ENCODE peak calls at places on chromosomes 13 and 19, in seven cellular contexts. Y, C, S, J, E, Z and O are unnamed samples.
A peak's percentile ranks its signal among the peaks of the same experiment; 100 is the strongest.

GRCh38 chr19:33758541-33759013 is 38.1 kb upstream of the KCTD15 start:
- DNase-seq in Z (no peak), S (no peak), E (no peak), J (no peak), C (no peak), Y (no peak), O (no peak)

GRCh38 chr19:17483605-17484002 is 13.3 kb downstream of the SLC27A1 start:
- DNase-seq in Y (no peak), J (no peak), S (no peak), C (no peak), Z (no peak), E (no peak), O (no peak)

GRCh38 chr13:101917833-101918755 is 465.6 kb downstream of the ITGBL1 start:
- DNase-seq in E (no peak), S (no peak), Z (no peak), Y (no peak), C (no peak), J (no peak), O (no peak)

GRCh38 chr13:42969558-42970172 is 22.4 kb downstream of the EPSTI1 start:
- DNase-seq in S (peak; percentile 41), Y (peak; percentile 81), Z (peak; percentile 92), J (peak; percentile 27), E (peak; percentile 91), C (peak; percentile 63), O (peak; percentile 88)

GRCh38 chr13:30800107-30800506 is 64.8 kb downstream of the ALOX5AP start:
- DNase-seq in Y (no peak), J (no peak), Z (no peak), E (no peak), S (no peak), C (no peak), O (no peak)

GRCh38 chr13:28370448-28370847 is 124.5 kb downstream of the FLT1 start:
- DNase-seq in S (no peak), C (no peak), E (no peak), Y (no peak), J (no peak), Z (no peak), O (no peak)

GRCh38 chr19:4803736-4804695 is 12.5 kb downstream of the FEM1A start:
- DNase-seq in Y (no peak), J (peak; percentile 9), C (peak; percentile 25), Z (peak; percentile 91), S (peak; percentile 47), E (peak; percentile 87), O (peak; percentile 83)

GRCh38 chr13:66618702-66619101 is 611.4 kb downstream of the PCDH9 start:
- DNase-seq in C (peak; percentile 31), Y (no peak), E (no peak), S (peak; percentile 16), Z (no peak), J (peak; percentile 46), O (no peak)

GRCh38 chr19:3404324-3405260 is 38.2 kb downstream of the NFIC start:
- DNase-seq in Z (no peak), E (no peak), Y (peak; percentile 96), C (peak; percentile 94), S (no peak), J (peak; percentile 83), O (no peak)

GRCh38 chr13:65889368-65889767 is 1340.8 kb downstream of the PCDH9 start:
- DNase-seq in C (peak; percentile 15), Z (no peak), Y (no peak), S (no peak), E (no peak), J (no peak), O (no peak)

GRCh38 chr19:54026656-54027055 is 35.2 kb downstream of the CACNG6 start:
- DNase-seq in J (no peak), S (no peak), E (no peak), C (no peak), Z (no peak), Y (no peak), O (no peak)

GRCh38 chr19:54029930-54030490 is 33.7 kb downstream of the VSTM1 start:
- DNase-seq in J (no peak), S (peak; percentile 70), Y (no peak), C (peak; percentile 55), E (peak; percentile 76), Z (peak; percentile 73), O (peak; percentile 71)

GRCh38 chr19:54035215-54036178 is 28.2 kb downstream of the VSTM1 start:
- DNase-seq in S (no peak), Z (no peak), E (no peak), Y (no peak), C (peak; percentile 93), J (peak; percentile 82), O (no peak)

DNA sequence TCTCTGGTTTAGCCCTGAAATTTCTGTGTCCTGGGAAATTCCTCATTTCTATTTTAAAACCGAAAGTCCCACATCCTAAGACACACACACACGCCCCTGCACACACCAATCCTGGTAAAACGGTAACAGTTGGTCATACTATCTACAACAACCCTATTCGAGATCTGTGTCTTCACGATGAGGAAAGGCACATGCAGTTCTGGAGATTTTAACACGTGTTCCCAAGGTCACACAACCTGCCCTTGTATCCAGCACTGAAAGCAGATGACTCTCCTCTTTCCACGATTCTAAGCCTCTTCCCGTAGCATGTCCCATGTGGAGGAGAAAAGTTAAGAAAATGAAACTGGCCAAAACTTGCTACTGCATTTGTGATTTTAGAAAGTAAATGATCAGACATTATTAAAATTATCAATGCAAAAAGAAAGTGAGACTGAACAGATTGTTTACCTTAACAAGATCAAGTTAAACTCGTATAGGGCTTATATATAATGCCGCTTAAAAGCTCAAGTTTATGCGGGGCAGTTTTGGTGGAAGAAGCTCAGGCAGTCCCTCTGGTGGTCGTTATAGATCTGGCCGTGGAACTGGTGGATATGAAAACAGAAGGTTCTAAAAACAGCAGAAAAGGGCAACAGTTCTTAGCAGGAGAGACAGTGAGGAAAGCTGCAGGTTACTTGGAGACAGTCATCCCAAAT is 32.7 kb downstream of the VSTM1 start:
- DNase-seq in J (no peak), C (peak; percentile 27), Z (no peak), E (no peak), Y (no peak), S (no peak), O (peak; percentile 4)
- TF ChIP-seq CTCF in J (peak; percentile 42), C (peak; percentile 67), Z (peak; percentile 51), E (peak; percentile 27), Y (no peak), S (peak; percentile 55), O (no peak)

GRCh38 chr13:21324793-21325192 is 134.3 kb downstream of the ZDHHC20 start:
- DNase-seq in Y (no peak), Z (no peak), J (no peak), E (no peak), C (no peak), S (no peak), O (no peak)
- TF ChIP-seq CTCF in Y (no peak), Z (no peak), J (no peak), E (no peak), C (no peak), S (no peak), O (no peak)

GRCh38 chr19:14470031-14470876 is 4.9 kb downstream of the PTGER1 start:
- DNase-seq in Z (no peak), E (no peak), J (no peak), S (no peak), C (no peak), Y (no peak), O (no peak)

GRCh38 chr19:14463747-14464146 is 11.4 kb downstream of the PTGER1 start:
- DNase-seq in Z (no peak), E (no peak), Y (no peak), J (no peak), S (no peak), C (no peak), O (no peak)

GRCh38 chr19:14467391-14467790 is 7.8 kb downstream of the PTGER1 start:
- DNase-seq in J (no peak), S (no peak), E (no peak), Z (no peak), Y (no peak), C (no peak), O (no peak)

GRCh38 chr19:14471436-14472187 is 3.5 kb downstream of the PTGER1 start:
- DNase-seq in E (no peak), C (no peak), S (no peak), J (no peak), Z (no peak), Y (no peak), O (no peak)

DNA sequence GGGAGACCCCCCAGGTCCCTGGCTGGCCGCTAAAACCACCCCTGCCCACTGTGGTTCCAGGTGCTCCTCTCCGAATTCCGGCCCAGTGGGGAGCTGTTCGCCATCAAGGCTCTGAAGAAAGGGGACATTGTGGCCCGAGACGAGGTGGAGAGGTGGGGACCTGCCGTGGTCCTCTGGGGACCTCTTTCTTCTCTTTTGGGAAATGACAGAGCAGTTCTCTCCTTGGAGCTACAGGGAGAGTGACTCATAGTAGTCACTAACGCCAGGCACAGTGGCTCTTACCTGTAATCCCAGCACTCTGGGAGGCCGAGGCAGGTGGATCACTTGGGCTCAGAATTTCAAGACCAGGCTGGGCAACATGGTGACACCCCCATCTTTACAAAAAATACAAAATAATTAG is 7.3 kb downstream of the PTGER1 start:
- DNase-seq in E (no peak), Y (no peak), C (no peak), S (no peak), Z (no peak), J (no peak), O (no peak)
- TF ChIP-seq CTCF in E (no peak), Y (no peak), C (no peak), S (peak; percentile 10), Z (no peak), J (no peak), O (no peak)

GRCh38 chr19:11587302-11587972 is 9.8 kb upstream of the ZNF627 start:
- DNase-seq in S (peak; percentile 48), Y (peak; percentile 86), Z (peak; percentile 86), E (peak; percentile 84), C (peak; percentile 62), J (peak; percentile 18), O (peak; percentile 90)

GRCh38 chr19:11594084-11594483 is 3.2 kb upstream of the ZNF627 start:
- DNase-seq in Z (no peak), E (no peak), Y (no peak), J (no peak), S (no peak), C (no peak), O (no peak)

DNA sequence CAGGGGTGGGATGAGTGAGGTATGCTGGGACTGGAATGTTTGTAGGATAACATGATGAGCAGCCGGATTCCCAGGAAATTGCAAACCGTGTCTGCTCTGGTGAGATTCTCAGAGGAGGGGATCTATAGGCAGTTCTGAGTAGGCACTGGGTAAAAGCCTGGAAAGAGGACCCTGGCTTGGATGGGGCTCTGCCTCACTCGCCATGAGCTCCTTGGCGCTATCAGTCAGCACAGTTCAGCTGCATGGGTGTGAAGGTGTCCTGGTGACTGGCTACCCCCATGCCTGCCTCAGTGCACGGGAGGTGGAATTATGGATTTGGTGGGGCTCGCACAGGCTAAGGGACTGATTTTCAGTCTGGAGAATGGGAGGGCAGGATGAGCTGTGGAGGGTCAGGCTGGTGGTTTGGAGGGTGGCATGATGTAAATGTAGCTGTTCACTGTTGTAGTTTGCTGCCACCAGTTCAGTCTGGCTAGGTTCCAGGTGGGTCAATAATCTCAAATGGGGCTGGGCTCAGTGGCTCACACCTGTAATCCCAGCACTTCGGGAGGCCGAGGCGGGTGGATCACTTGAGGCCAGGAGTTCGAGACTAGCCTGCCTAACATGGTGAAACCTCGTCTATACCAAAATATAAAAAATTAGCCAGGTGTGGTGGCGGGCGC is 9.2 kb upstream of the ZNF627 start:
- DNase-seq in S (no peak), J (no peak), Y (no peak), C (no peak), E (no peak), Z (no peak), O (no peak)
- TF ChIP-seq CTCF in S (no peak), J (no peak), Y (no peak), C (no peak), E (no peak), Z (peak; percentile 7), O (peak; percentile 50)

GRCh38 chr19:37087110-37087509 is 8.9 kb downstream of the ZNF420 start:
- DNase-seq in Y (no peak), Z (no peak), C (no peak), S (no peak), J (no peak), E (no peak), O (no peak)
- TF ChIP-seq CTCF in Y (no peak), Z (no peak), C (no peak), S (no peak), J (no peak), E (no peak), O (no peak)